ENCODE peak calls at places on chromosomes 1 and 21, in four cellular contexts. V, K, X and S are unnamed samples. For H3K9me3, the result is how much of the 10 kb centered on the place peaks cover.

GRCh38 chr1:33247537-33247936 is 8.8 kb upstream of the ZNF362 start:
- DNase-seq in V (no peak), K (no peak), X (no peak), S (no peak)

GRCh38 chr1:53982034-53982761 is 35.8 kb downstream of the LDLRAD1 start:
- DNase-seq in V (peak), K (no peak), X (no peak), S (peak)

GRCh38 chr1:176073524-176074157 is 133.4 kb downstream of the COP1 start:
- DNase-seq in V (no peak), K (peak), X (peak), S (peak)

GRCh38 chr1:227299238-227299637 is 19.1 kb downstream of the CDC42BPA start:
- DNase-seq in V (no peak), K (no peak), X (no peak), S (peak)

GRCh38 chr1:201999625-202000238 is 10.7 kb upstream of the ELF3 start:
- DNase-seq in V (no peak), K (no peak), X (peak), S (peak)

GRCh38 chr1:112263464-112263863 is 132.6 kb upstream of the CTTNBP2NL start:
- DNase-seq in V (no peak), K (no peak), X (no peak), S (peak)

GRCh38 chr1:68223714-68224113 is 8.6 kb downstream of the WLS start:
- DNase-seq in V (no peak), K (no peak), X (no peak), S (no peak)

GRCh38 chr1:193971595-193971994 is 785.2 kb upstream of the B3GALT2 start:
- DNase-seq in V (no peak), K (no peak), X (no peak), S (peak)

GRCh38 chr21:23639726-23640125 is 1967.6 kb downstream of the MRPL39 start:
- DNase-seq in V (no peak), K (no peak), X (no peak), S (no peak)

GRCh38 chr1:233993651-233994050 is 89.2 kb downstream of the SLC35F3 start:
- DNase-seq in V (no peak), K (peak), X (no peak), S (no peak)

GRCh38 chr1:170010443-170010842 is 64.1 kb downstream of the KIFAP3 start:
- DNase-seq in V (no peak), K (no peak), X (no peak), S (peak)

GRCh38 chr1:23371987-23372386 is 2.4 kb upstream of the ZNF436 start:
- DNase-seq in V (no peak), K (no peak), X (no peak), S (no peak)

GRCh38 chr1:58901008-58901407 is 117.2 kb upstream of the JUN start:
- DNase-seq in V (no peak), K (no peak), X (no peak), S (peak)

GRCh38 chr21:21397464-21397863 is 399.3 kb downstream of the NCAM2 start:
- DNase-seq in V (no peak), K (no peak), X (no peak), S (no peak)

GRCh38 chr1:1024421-1025415 is 4.8 kb downstream of the AGRN start:
- DNase-seq in V (no peak), K (no peak), X (no peak), S (no peak)

GRCh38 chr1:61157420-61157987 is 75.1 kb downstream of the NFIA start:
- DNase-seq in V (no peak), K (no peak), X (no peak), S (peak)

GRCh38 chr1:88009916-88010315 is 674.2 kb upstream of the PKN2 start:
- DNase-seq in V (no peak), K (no peak), X (no peak), S (no peak)
- TF ChIP-seq CTCF in V (no peak), K (no peak), X (no peak), S (no peak)

GRCh38 chr1:91900538-91900937 is 14.6 kb upstream of the TGFBR3 start:
- DNase-seq in V (no peak), K (no peak), X (no peak), S (peak)
- TF ChIP-seq CHD1 in V (no peak), K (no peak), X (no peak), S (no peak)

DNA sequence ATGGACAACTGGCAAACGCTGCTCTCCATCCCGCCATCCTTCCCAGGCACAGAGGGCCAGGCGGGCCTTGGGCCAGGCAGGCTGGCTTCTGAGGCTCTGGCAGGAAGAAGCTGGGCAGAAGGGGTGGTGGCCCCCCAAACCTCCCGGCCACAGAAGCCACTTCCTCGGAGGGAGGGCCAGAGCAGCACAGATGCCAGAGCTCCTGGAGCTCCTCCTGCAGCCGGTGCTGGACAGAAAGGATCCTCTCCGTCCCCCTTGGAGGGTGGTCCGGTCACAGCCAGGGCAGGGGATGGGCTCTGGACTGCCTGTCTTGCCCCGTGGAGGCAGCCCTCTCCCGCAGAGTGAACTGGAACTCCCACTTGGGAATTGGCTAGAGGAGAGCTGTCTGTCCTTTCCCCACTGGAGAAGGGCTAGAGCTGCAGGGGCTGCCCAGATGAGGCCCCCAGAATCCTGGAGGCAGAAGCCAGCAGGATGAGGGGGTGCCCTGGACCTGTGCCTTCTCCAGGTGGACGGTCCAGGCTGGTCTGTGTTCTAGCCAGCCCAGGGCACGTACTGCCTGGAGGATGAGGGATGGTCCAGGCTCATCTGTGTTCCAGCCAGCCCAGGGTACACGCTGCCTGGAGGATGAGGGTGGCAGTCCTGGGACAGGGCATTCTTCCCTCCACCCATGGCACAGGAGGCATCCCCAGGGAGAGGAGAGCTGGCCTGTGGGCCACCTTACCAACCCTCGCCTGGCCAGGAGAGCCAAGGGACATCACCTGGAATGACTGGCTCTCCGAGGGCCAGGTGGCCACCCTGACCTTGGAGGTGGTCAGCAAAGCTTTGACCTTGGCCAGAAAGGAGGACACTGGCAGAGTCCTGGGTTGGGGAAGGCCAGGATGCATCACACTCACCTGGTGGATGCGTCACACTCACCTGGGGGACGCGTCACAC is 47.3 kb upstream of the ACTRT2 start:
- DNase-seq in V (no peak), K (no peak), X (no peak), S (no peak)
- H3K9me3 ChIP-seq in V (half or more), K (under half), X (under half), S (half or more)

DNA sequence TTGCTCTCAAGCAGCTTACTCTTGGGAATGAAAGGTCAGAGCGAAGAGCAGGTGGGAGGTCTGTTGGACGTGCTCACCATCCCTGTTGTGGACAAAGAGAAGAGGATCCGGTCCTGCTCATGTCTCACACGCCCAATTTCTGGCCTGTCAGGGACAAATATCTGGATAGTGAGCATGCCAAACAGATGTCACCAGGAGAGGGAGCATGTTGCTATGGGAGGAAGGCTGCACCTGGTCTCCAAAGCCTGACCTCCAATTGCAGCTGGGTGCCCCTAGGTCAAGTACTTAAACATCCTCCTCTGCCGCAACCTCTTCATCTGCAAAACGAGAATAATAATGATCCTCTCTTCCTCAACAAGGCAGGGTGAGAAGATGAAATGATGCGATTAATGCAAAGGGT is 53.4 kb downstream of the DMRTA2 start:
- DNase-seq in V (no peak), K (no peak), X (no peak), S (no peak)
- TF ChIP-seq CTCF in V (peak), K (peak), X (peak), S (peak)

DNA sequence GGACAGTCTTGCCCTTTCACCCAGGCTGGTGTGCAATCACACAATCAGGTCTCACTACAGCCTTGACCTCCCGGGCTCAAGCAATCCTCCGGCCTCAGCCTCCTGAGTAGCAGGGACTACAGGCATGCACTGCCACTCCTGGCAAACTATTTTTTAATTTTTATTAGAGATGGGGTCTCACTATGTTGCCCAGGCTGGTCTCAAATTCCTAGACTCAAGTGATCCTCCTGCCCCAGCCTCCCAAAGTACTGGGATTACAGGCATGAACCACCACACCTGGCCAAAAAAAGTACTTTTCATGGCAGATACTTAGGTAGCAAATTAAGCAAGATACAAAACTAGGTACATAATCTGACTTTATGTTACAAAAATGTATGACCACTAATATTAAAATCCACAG is 8.3 kb downstream of the EIF4G3 start:
- DNase-seq in V (no peak), K (no peak), X (no peak), S (no peak)
- TF ChIP-seq CHD1 in V (no peak), K (no peak), X (no peak), S (no peak)

DNA sequence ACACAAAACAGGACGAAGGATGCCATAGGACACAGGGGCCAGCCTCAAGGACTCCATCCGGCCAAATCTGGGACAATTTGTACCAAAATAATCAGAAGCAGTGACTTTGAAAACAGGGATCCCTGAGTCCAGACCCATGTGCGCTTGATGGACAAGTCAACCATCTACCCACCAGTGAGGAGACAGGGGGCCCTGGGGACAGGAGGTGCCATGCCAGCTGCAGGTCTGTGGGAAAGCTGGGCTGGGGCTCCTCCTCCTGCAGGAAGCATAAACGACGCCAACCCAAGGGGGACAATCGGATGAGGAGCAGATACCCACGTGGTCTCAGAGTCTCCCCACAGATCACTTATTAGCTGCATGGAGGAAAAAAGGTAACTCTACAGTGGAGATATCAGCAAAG is 50.6 kb downstream of the NPHP4 start:
- DNase-seq in V (no peak), K (no peak), X (no peak), S (no peak)
- H3K9me3 ChIP-seq in V (under half), K (under half), X (under half), S (under half)